ENCODE peak calls at places on chromosomes 3 and 15, in eight cellular contexts. D is upper lobe of left lung, F is neural crest cell, G is MM.1S, J is AG04449, S is AG09309, X is transverse colon, I is psoas muscle. Z is an unnamed sample.

GRCh38 chr3:115470254-115470653 is 153.1 kb upstream of the GAP43 start:
- DNase-seq in X (no peak), I (no peak), D (no peak), S (no peak), J (no peak), G (no peak), F (no peak), Z (no peak)

GRCh38 chr15:35289029-35289617 is 204.0 kb upstream of the NANOGP8 start:
- DNase-seq in D (no peak), I (no peak), S (peak; percentile 50), J (no peak), X (no peak), F (no peak), G (peak; percentile 30), Z (peak; percentile 21)

GRCh38 chr3:101026881-101027678 is 33.9 kb upstream of the ABI3BP start:
- DNase-seq in D (no peak), J (no peak), G (no peak), F (no peak), I (no peak), X (no peak), S (no peak), Z (no peak)

GRCh38 chr3:89419647-89420141 is 312.3 kb downstream of the EPHA3 start:
- DNase-seq in F (no peak), S (no peak), G (no peak), I (no peak), X (no peak), J (no peak), D (no peak), Z (no peak)

GRCh38 chr15:63888823-63889222 is 55.1 kb upstream of the HERC1 start:
- DNase-seq in S (no peak), J (no peak), I (no peak), F (no peak), X (no peak), G (no peak), D (no peak), Z (no peak)

GRCh38 chr15:33587773-33588172 is 277.0 kb downstream of the RYR3 start:
- DNase-seq in X (no peak), S (no peak), J (no peak), G (no peak), F (no peak), I (no peak), D (no peak), Z (no peak)

GRCh38 chr3:111210003-111210699 is 138.5 kb downstream of the NECTIN3 start:
- DNase-seq in I (no peak), S (peak; percentile 87), G (no peak), J (peak; percentile 91), D (no peak), X (no peak), F (no peak), Z (no peak)

GRCh38 chr3:30668051-30668609 is 61.7 kb downstream of the TGFBR2 start:
- DNase-seq in S (no peak), F (no peak), G (no peak), J (no peak), X (no peak), I (no peak), D (no peak), Z (no peak)

GRCh38 chr3:101995371-101996046 is 146.2 kb downstream of the NFKBIZ start:
- DNase-seq in J (peak; percentile 36), I (no peak), D (no peak), S (no peak), G (no peak), X (no peak), F (no peak), Z (no peak)

GRCh38 chr3:72660270-72661114 is 187.8 kb downstream of the SHQ1 start:
- DNase-seq in D (no peak), G (no peak), S (no peak), X (no peak), I (no peak), F (no peak), J (no peak), Z (no peak)

GRCh38 chr3:126447456-126448106 is 28.1 kb downstream of the ZXDC start:
- DNase-seq in D (no peak), X (no peak), J (no peak), G (no peak), F (no peak), S (no peak), I (no peak), Z (no peak)

GRCh38 chr3:61080737-61081445 is 170.4 kb downstream of the FHIT start:
- DNase-seq in D (no peak), F (no peak), X (no peak), I (no peak), G (no peak), S (no peak), J (no peak), Z (no peak)

GRCh38 chr15:100602822-100603393 is 519 bp downstream of the ASB7 start:
- DNase-seq in S (no peak), D (no peak), J (no peak), I (no peak), G (peak; percentile 54), F (no peak), X (peak; percentile 43), Z (peak; percentile 35)

GRCh38 chr3:39147711-39148115 is 5.7 kb downstream of the CSRNP1 start:
- DNase-seq in I (no peak), G (peak; percentile 58), D (no peak), J (no peak), S (no peak), X (peak; percentile 65), F (no peak), Z (no peak)

GRCh38 chr15:51094606-51095569 is at the start of gene TNFAIP8L3:
- DNase-seq in J (no peak), G (no peak), S (no peak), X (peak; percentile 50), F (peak; percentile 18), I (peak; percentile 35), D (no peak), Z (peak; percentile 59)

GRCh38 chr15:27492021-27492621 is 521.1 kb downstream of the GABRG3 start:
- DNase-seq in I (no peak), G (no peak), J (no peak), D (no peak), F (no peak), S (no peak), X (no peak), Z (no peak)

GRCh38 chr3:61894988-61895935 is 333.9 kb downstream of the PTPRG start:
- DNase-seq in X (peak; percentile 87), I (peak; percentile 37), F (no peak), D (peak; percentile 78), J (no peak), G (peak; percentile 95), S (peak; percentile 57), Z (peak; percentile 73)

GRCh38 chr3:117616213-117616612 is 906.6 kb downstream of the TUSC7 start:
- DNase-seq in G (no peak), J (no peak), D (no peak), F (no peak), I (no peak), S (no peak), X (no peak), Z (no peak)
- TF ChIP-seq CTCF in G (no peak), J (no peak), D (no peak), F (no peak), I (no peak), S (no peak), X (no peak), Z (no peak)

GRCh38 chr3:190710723-190711122 is 151.8 kb downstream of the GMNC start:
- DNase-seq in I (no peak), G (no peak), F (no peak), S (no peak), D (no peak), J (no peak), X (no peak), Z (no peak)
- TF ChIP-seq CTCF in I (no peak), G (no peak), F (no peak), S (no peak), D (no peak), J (no peak), X (no peak), Z (no peak)

GRCh38 chr3:32686713-32687112 is 1.7 kb downstream of the CNOT10 start:
- DNase-seq in F (no peak), J (no peak), G (no peak), D (no peak), X (no peak), I (no peak), S (no peak), Z (no peak)

GRCh38 chr3:32684029-32684799 is 774 bp upstream of the CNOT10 start:
- DNase-seq in I (no peak), G (peak; percentile 33), X (no peak), F (no peak), D (no peak), S (no peak), J (no peak), Z (no peak)

GRCh38 chr3:32684800-32685603 is at the start of gene CNOT10:
- DNase-seq in F (peak; percentile 89), G (peak; percentile 97), X (peak; percentile 97), I (peak; percentile 95), D (peak; percentile 98), S (peak; percentile 52), J (peak; percentile 34), Z (peak; percentile 96)

GRCh38 chr3:32681811-32682210 is 3.2 kb upstream of the CNOT10 start:
- DNase-seq in I (no peak), X (no peak), F (no peak), J (no peak), S (no peak), D (no peak), G (no peak), Z (no peak)

DNA sequence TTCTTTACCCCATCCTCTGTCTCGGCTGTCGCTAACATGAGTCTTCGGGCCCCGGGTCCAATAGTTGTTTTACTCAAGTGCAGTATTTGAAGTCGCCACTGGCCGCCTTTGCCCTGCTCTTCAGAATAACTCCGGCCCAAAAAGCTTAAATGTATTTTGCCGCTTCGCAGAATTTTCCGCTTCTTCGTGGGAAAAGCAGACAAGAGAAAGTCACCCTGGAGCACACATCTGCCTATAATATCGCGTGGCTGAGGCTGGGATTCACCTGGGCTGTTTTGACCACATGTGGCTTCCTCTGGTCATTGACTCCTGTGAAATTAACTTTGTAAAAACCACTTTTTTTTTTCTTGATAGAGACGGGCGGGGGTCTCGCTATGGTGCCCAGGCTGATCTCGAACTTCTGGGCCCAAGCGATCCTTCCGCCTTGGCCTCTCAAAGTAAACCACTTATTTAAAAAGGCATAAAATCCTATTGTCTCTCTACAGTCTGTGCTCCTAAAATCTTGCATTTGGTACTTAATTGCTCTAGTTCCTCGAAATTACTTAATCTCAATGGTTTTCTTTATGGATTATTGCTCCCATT is 707 bp downstream of the CNOT10 start:
- DNase-seq in D (no peak), S (no peak), G (peak; percentile 41), I (no peak), F (no peak), X (no peak), J (no peak), Z (peak; percentile 31)
- TF ChIP-seq CTCF in D (no peak), S (no peak), G (no peak), I (no peak), F (peak; percentile 30), X (no peak), J (no peak), Z (no peak)

DNA sequence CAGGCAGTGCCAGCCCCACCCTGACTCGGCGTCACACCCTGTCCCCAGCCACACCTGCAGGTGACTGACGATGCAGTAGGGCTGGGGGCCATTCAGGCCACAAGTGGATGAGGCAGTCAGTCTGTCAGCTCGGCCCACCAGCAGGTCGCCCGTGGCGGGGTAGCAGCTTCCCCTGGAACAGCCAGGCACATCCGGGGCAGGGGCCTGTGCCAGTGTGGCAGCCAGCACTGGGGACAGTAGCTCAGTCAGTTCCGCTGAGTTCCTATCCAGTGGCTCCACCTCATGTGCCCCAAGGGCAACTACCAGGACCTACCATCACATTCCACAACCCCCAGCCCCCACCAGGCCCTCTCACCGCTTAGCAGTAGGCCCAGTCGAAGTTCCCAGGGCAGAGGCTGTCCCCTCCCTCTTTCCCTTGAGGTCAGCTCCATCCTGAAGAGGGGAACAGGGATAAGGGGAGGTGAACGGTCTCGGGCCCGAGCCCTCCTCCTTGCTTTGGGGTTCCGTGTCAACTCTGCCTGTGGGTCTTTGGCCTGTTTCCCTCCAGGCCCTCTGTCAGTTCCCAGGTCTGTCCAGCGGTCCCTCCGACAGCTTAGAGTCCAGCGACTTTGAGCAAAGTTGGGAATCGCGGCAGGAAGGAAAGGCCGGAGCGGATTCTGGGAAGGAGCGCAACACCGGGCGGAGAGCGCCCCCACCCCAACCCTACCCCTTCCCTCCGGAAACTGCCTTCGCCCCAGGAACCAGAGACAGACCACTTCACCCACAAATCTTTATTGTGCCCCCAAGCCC is at the start of gene LAMB2:
- DNase-seq in X (peak; percentile 79), G (no peak), D (peak; percentile 73), J (peak; percentile 56), F (peak; percentile 65), S (peak; percentile 58), I (peak; percentile 81), Z (no peak)
- TF ChIP-seq CTCF in X (no peak), G (no peak), D (no peak), J (peak; percentile 28), F (peak; percentile 17), S (peak; percentile 9), I (no peak), Z (no peak)